ENCODE peak calls at places on chromosomes 13 and 19, in six cellular contexts. One of them, this sample, is unnamed.
A peak's percentile ranks its signal among the peaks of the same experiment; 100 is the strongest.

GRCh38 chr13:74866151-74866550 is 615.8 kb downstream of the TBC1D4 start:
- DNase-seq in SHP77: no peak
- DNase-seq in naive thymus-derived CD8-positive, alpha-beta T cell: no peak
- DNase-seq in fibroblast of the aortic adventitia: no peak
- DNase-seq in uterus: no peak
- DNase-seq in heart left ventricle: no peak
- DNase-seq in this sample: no peak

GRCh38 chr13:77434289-77434688 is 101.2 kb upstream of the SCEL start:
- DNase-seq in SHP77: no peak
- DNase-seq in naive thymus-derived CD8-positive, alpha-beta T cell: no peak
- DNase-seq in fibroblast of the aortic adventitia: no peak
- DNase-seq in uterus: no peak
- DNase-seq in heart left ventricle: no peak
- DNase-seq in this sample: no peak

GRCh38 chr19:48424694-48425219 is 21.0 kb upstream of the GRWD1 start:
- DNase-seq in SHP77: no peak
- DNase-seq in naive thymus-derived CD8-positive, alpha-beta T cell: no peak
- DNase-seq in fibroblast of the aortic adventitia: peak; percentile 56
- DNase-seq in uterus: no peak
- DNase-seq in heart left ventricle: no peak
- DNase-seq in this sample: no peak

GRCh38 chr13:41916173-41916954 is 44.5 kb downstream of the VWA8 start:
- DNase-seq in SHP77: no peak
- DNase-seq in naive thymus-derived CD8-positive, alpha-beta T cell: no peak
- DNase-seq in fibroblast of the aortic adventitia: peak; percentile 86
- DNase-seq in uterus: no peak
- DNase-seq in heart left ventricle: no peak
- DNase-seq in this sample: no peak

GRCh38 chr13:109684836-109685602 is 101.4 kb downstream of the IRS2 start:
- DNase-seq in SHP77: no peak
- DNase-seq in naive thymus-derived CD8-positive, alpha-beta T cell: no peak
- DNase-seq in fibroblast of the aortic adventitia: no peak
- DNase-seq in uterus: no peak
- DNase-seq in heart left ventricle: peak; percentile 66
- DNase-seq in this sample: peak; percentile 92

GRCh38 chr13:97948041-97948440 is 5.4 kb upstream of the IPO5 start:
- DNase-seq in SHP77: no peak
- DNase-seq in naive thymus-derived CD8-positive, alpha-beta T cell: no peak
- DNase-seq in fibroblast of the aortic adventitia: no peak
- DNase-seq in uterus: no peak
- DNase-seq in heart left ventricle: no peak
- DNase-seq in this sample: no peak

GRCh38 chr19:55166530-55167268 is at the start of gene DNAAF3:
- DNase-seq in SHP77: peak; percentile 97
- DNase-seq in naive thymus-derived CD8-positive, alpha-beta T cell: peak; percentile 43
- DNase-seq in fibroblast of the aortic adventitia: peak; percentile 97
- DNase-seq in uterus: peak; percentile 90
- DNase-seq in heart left ventricle: peak; percentile 96
- DNase-seq in this sample: peak; percentile 96

GRCh38 chr19:18167975-18168645 is 5.5 kb upstream of the IFI30 start:
- DNase-seq in SHP77: peak; percentile 27
- DNase-seq in naive thymus-derived CD8-positive, alpha-beta T cell: peak; percentile 59
- DNase-seq in fibroblast of the aortic adventitia: peak; percentile 36
- DNase-seq in uterus: no peak
- DNase-seq in heart left ventricle: peak; percentile 33
- DNase-seq in this sample: no peak

GRCh38 chr19:455031-455705 is 5.7 kb downstream of the SHC2 start:
- DNase-seq in SHP77: no peak
- DNase-seq in naive thymus-derived CD8-positive, alpha-beta T cell: no peak
- DNase-seq in fibroblast of the aortic adventitia: no peak
- DNase-seq in uterus: no peak
- DNase-seq in heart left ventricle: no peak
- DNase-seq in this sample: no peak

GRCh38 chr19:2728783-2729387 is 7.7 kb upstream of the DIRAS1 start:
- DNase-seq in SHP77: peak; percentile 16
- DNase-seq in naive thymus-derived CD8-positive, alpha-beta T cell: no peak
- DNase-seq in fibroblast of the aortic adventitia: no peak
- DNase-seq in uterus: no peak
- DNase-seq in heart left ventricle: no peak
- DNase-seq in this sample: no peak

GRCh38 chr13:33125821-33126570 is 109.8 kb downstream of the KL start:
- DNase-seq in SHP77: no peak
- DNase-seq in naive thymus-derived CD8-positive, alpha-beta T cell: no peak
- DNase-seq in fibroblast of the aortic adventitia: peak; percentile 95
- DNase-seq in uterus: peak; percentile 86
- DNase-seq in heart left ventricle: peak; percentile 82
- DNase-seq in this sample: peak; percentile 66

GRCh38 chr13:95315752-95316151 is 14.5 kb upstream of the ABCC4 start:
- DNase-seq in SHP77: no peak
- DNase-seq in naive thymus-derived CD8-positive, alpha-beta T cell: no peak
- DNase-seq in fibroblast of the aortic adventitia: no peak
- DNase-seq in uterus: no peak
- DNase-seq in heart left ventricle: no peak
- DNase-seq in this sample: no peak

GRCh38 chr13:103097366-103097928 is 31.2 kb upstream of the SLC10A2 start:
- DNase-seq in SHP77: no peak
- DNase-seq in naive thymus-derived CD8-positive, alpha-beta T cell: no peak
- DNase-seq in fibroblast of the aortic adventitia: no peak
- DNase-seq in uterus: no peak
- DNase-seq in heart left ventricle: no peak
- DNase-seq in this sample: no peak

GRCh38 chr19:5880604-5881078 is 10.3 kb upstream of the FUT5 start:
- DNase-seq in SHP77: peak; percentile 83
- DNase-seq in naive thymus-derived CD8-positive, alpha-beta T cell: no peak
- DNase-seq in fibroblast of the aortic adventitia: peak; percentile 80
- DNase-seq in uterus: peak; percentile 41
- DNase-seq in heart left ventricle: peak; percentile 89
- DNase-seq in this sample: peak; percentile 86

GRCh38 chr19:2325261-2326046 is 2.9 kb downstream of the LSM7 start:
- DNase-seq in SHP77: no peak
- DNase-seq in naive thymus-derived CD8-positive, alpha-beta T cell: no peak
- DNase-seq in fibroblast of the aortic adventitia: no peak
- DNase-seq in uterus: no peak
- DNase-seq in heart left ventricle: no peak
- DNase-seq in this sample: no peak

GRCh38 chr19:2982983-2983350 is 5.6 kb downstream of the TLE6 start:
- DNase-seq in SHP77: peak; percentile 76
- DNase-seq in naive thymus-derived CD8-positive, alpha-beta T cell: no peak
- DNase-seq in fibroblast of the aortic adventitia: peak; percentile 96
- DNase-seq in uterus: peak; percentile 98
- DNase-seq in heart left ventricle: peak; percentile 90
- DNase-seq in this sample: peak; percentile 67

GRCh38 chr13:61036715-61037114 is 378.9 kb downstream of the PCDH20 start:
- DNase-seq in SHP77: no peak
- DNase-seq in naive thymus-derived CD8-positive, alpha-beta T cell: no peak
- DNase-seq in fibroblast of the aortic adventitia: no peak
- DNase-seq in uterus: no peak
- DNase-seq in heart left ventricle: no peak
- DNase-seq in this sample: no peak

GRCh38 chr13:30156826-30157615 is 150.3 kb downstream of the KATNAL1 start:
- DNase-seq in SHP77: no peak
- DNase-seq in naive thymus-derived CD8-positive, alpha-beta T cell: no peak
- DNase-seq in fibroblast of the aortic adventitia: no peak
- DNase-seq in uterus: no peak
- DNase-seq in heart left ventricle: no peak
- DNase-seq in this sample: no peak

GRCh38 chr13:113307491-113307890 is 10.5 kb downstream of the LAMP1 start:
- DNase-seq in SHP77: no peak
- DNase-seq in naive thymus-derived CD8-positive, alpha-beta T cell: no peak
- DNase-seq in fibroblast of the aortic adventitia: no peak
- DNase-seq in uterus: no peak
- DNase-seq in heart left ventricle: no peak
- DNase-seq in this sample: no peak

GRCh38 chr13:37475966-37476365 is 122.6 kb downstream of the POSTN start:
- DNase-seq in SHP77: no peak
- DNase-seq in naive thymus-derived CD8-positive, alpha-beta T cell: no peak
- DNase-seq in fibroblast of the aortic adventitia: peak; percentile 34
- DNase-seq in uterus: no peak
- DNase-seq in heart left ventricle: no peak
- DNase-seq in this sample: no peak

GRCh38 chr19:18153555-18154134 is 682 bp downstream of the PIK3R2 start:
- DNase-seq in SHP77: no peak
- DNase-seq in naive thymus-derived CD8-positive, alpha-beta T cell: peak; percentile 48
- DNase-seq in fibroblast of the aortic adventitia: no peak
- DNase-seq in uterus: no peak
- DNase-seq in heart left ventricle: peak; percentile 28
- DNase-seq in this sample: no peak

GRCh38 chr13:46630419-46631183 is 77.6 kb downstream of the LRCH1 start:
- DNase-seq in SHP77: no peak
- DNase-seq in naive thymus-derived CD8-positive, alpha-beta T cell: no peak
- DNase-seq in fibroblast of the aortic adventitia: no peak
- DNase-seq in uterus: no peak
- DNase-seq in heart left ventricle: no peak
- DNase-seq in this sample: no peak

GRCh38 chr19:38765214-38765613 is 8.1 kb downstream of the LGALS7 start:
- DNase-seq in SHP77: no peak
- DNase-seq in naive thymus-derived CD8-positive, alpha-beta T cell: no peak
- DNase-seq in fibroblast of the aortic adventitia: no peak
- DNase-seq in uterus: no peak
- DNase-seq in heart left ventricle: no peak
- DNase-seq in this sample: no peak

GRCh38 chr13:33119886-33120543 is 103.8 kb downstream of the KL start:
- DNase-seq in SHP77: no peak
- DNase-seq in naive thymus-derived CD8-positive, alpha-beta T cell: no peak
- DNase-seq in fibroblast of the aortic adventitia: no peak
- DNase-seq in uterus: no peak
- DNase-seq in heart left ventricle: no peak
- DNase-seq in this sample: no peak

GRCh38 chr13:108281941-108282340 is 12.4 kb downstream of the TNFSF13B start:
- DNase-seq in SHP77: no peak
- DNase-seq in naive thymus-derived CD8-positive, alpha-beta T cell: no peak
- DNase-seq in fibroblast of the aortic adventitia: no peak
- DNase-seq in uterus: no peak
- DNase-seq in heart left ventricle: no peak
- DNase-seq in this sample: no peak

GRCh38 chr19:48271531-48272151 is 1.8 kb downstream of the ZNF114 start:
- DNase-seq in SHP77: no peak
- DNase-seq in naive thymus-derived CD8-positive, alpha-beta T cell: no peak
- DNase-seq in fibroblast of the aortic adventitia: peak; percentile 50
- DNase-seq in uterus: peak; percentile 28
- DNase-seq in heart left ventricle: peak; percentile 57
- DNase-seq in this sample: no peak

GRCh38 chr19:38736036-38736412 is 8.2 kb downstream of the CAPN12 start:
- DNase-seq in SHP77: peak; percentile 60
- DNase-seq in naive thymus-derived CD8-positive, alpha-beta T cell: peak; percentile 52
- DNase-seq in fibroblast of the aortic adventitia: no peak
- DNase-seq in uterus: peak; percentile 49
- DNase-seq in heart left ventricle: no peak
- DNase-seq in this sample: peak; percentile 67

GRCh38 chr13:33134213-33134612 is 118.0 kb downstream of the KL start:
- DNase-seq in SHP77: no peak
- DNase-seq in naive thymus-derived CD8-positive, alpha-beta T cell: no peak
- DNase-seq in fibroblast of the aortic adventitia: no peak
- DNase-seq in uterus: no peak
- DNase-seq in heart left ventricle: no peak
- DNase-seq in this sample: no peak

GRCh38 chr19:46574533-46574932 is 26.6 kb upstream of the CALM3 start:
- DNase-seq in SHP77: no peak
- DNase-seq in naive thymus-derived CD8-positive, alpha-beta T cell: peak; percentile 38
- DNase-seq in fibroblast of the aortic adventitia: peak; percentile 15
- DNase-seq in uterus: no peak
- DNase-seq in heart left ventricle: no peak
- DNase-seq in this sample: no peak

GRCh38 chr13:96053003-96053703 is at the start of gene UGGT2:
- DNase-seq in SHP77: peak; percentile 97
- DNase-seq in naive thymus-derived CD8-positive, alpha-beta T cell: no peak
- DNase-seq in fibroblast of the aortic adventitia: peak; percentile 94
- DNase-seq in uterus: peak; percentile 93
- DNase-seq in heart left ventricle: peak; percentile 96
- DNase-seq in this sample: peak; percentile 97

GRCh38 chr19:47891923-47892666 is 6.0 kb upstream of the SULT2A1 start:
- DNase-seq in SHP77: no peak
- DNase-seq in naive thymus-derived CD8-positive, alpha-beta T cell: no peak
- DNase-seq in fibroblast of the aortic adventitia: peak; percentile 23
- DNase-seq in uterus: peak; percentile 46
- DNase-seq in heart left ventricle: no peak
- DNase-seq in this sample: peak; percentile 66

GRCh38 chr13:46173656-46174055 is 8.3 kb downstream of the LCP1 start:
- DNase-seq in SHP77: no peak
- DNase-seq in naive thymus-derived CD8-positive, alpha-beta T cell: no peak
- DNase-seq in fibroblast of the aortic adventitia: no peak
- DNase-seq in uterus: no peak
- DNase-seq in heart left ventricle: no peak
- DNase-seq in this sample: no peak

GRCh38 chr19:4589579-4590410 is 30.3 kb upstream of the SEMA6B start:
- DNase-seq in SHP77: peak; percentile 61
- DNase-seq in naive thymus-derived CD8-positive, alpha-beta T cell: no peak
- DNase-seq in fibroblast of the aortic adventitia: no peak
- DNase-seq in uterus: no peak
- DNase-seq in heart left ventricle: peak; percentile 67
- DNase-seq in this sample: no peak

GRCh38 chr19:47267350-47267759 is 7.3 kb upstream of the INAFM1 start:
- DNase-seq in SHP77: no peak
- DNase-seq in naive thymus-derived CD8-positive, alpha-beta T cell: no peak
- DNase-seq in fibroblast of the aortic adventitia: no peak
- DNase-seq in uterus: no peak
- DNase-seq in heart left ventricle: no peak
- DNase-seq in this sample: peak; percentile 85

GRCh38 chr13:63551731-63552130 is 2136.1 kb upstream of the PCDH20 start:
- DNase-seq in SHP77: no peak
- DNase-seq in naive thymus-derived CD8-positive, alpha-beta T cell: no peak
- DNase-seq in fibroblast of the aortic adventitia: no peak
- DNase-seq in uterus: no peak
- DNase-seq in heart left ventricle: no peak
- DNase-seq in this sample: no peak

GRCh38 chr19:35216833-35217707 is 11.5 kb downstream of the FAM187B start:
- DNase-seq in SHP77: peak; percentile 4
- DNase-seq in naive thymus-derived CD8-positive, alpha-beta T cell: no peak
- DNase-seq in fibroblast of the aortic adventitia: no peak
- DNase-seq in uterus: no peak
- DNase-seq in heart left ventricle: no peak
- DNase-seq in this sample: no peak

GRCh38 chr13:87122551-87122950 is 548.6 kb upstream of the SLITRK5 start:
- DNase-seq in SHP77: no peak
- DNase-seq in naive thymus-derived CD8-positive, alpha-beta T cell: no peak
- DNase-seq in fibroblast of the aortic adventitia: peak; percentile 15
- DNase-seq in uterus: no peak
- DNase-seq in heart left ventricle: no peak
- DNase-seq in this sample: no peak

GRCh38 chr13:26186141-26186870 is 35.8 kb downstream of the RNF6 start:
- DNase-seq in SHP77: peak; percentile 84
- DNase-seq in naive thymus-derived CD8-positive, alpha-beta T cell: peak; percentile 88
- DNase-seq in fibroblast of the aortic adventitia: peak; percentile 87
- DNase-seq in uterus: peak; percentile 83
- DNase-seq in heart left ventricle: peak; percentile 86
- DNase-seq in this sample: peak; percentile 94

GRCh38 chr13:35143123-35143522 is 201.1 kb downstream of the NBEA start:
- DNase-seq in SHP77: no peak
- DNase-seq in naive thymus-derived CD8-positive, alpha-beta T cell: no peak
- DNase-seq in fibroblast of the aortic adventitia: peak; percentile 27
- DNase-seq in uterus: no peak
- DNase-seq in heart left ventricle: no peak
- DNase-seq in this sample: no peak

This sample was measured in right lobe of liver.